ENCODE peak calls at places on chromosomes 12 and 14, in ten cellular contexts. F, Q, K, X, E, W, L, Y, O and Z are unnamed samples.

GRCh38 chr14:68248481-68249255 is 429.1 kb downstream of the RAD51B start:
- DNase-seq in F (no peak), Q (peak; percentile 77), K (peak; percentile 68), X (peak; percentile 69), E (peak; percentile 35), W (no peak), L (peak; percentile 69), Y (peak; percentile 61), O (peak; percentile 63), Z (no peak)

GRCh38 chr12:9617124-9617523 is 9.4 kb upstream of the KLRB1 start:
- DNase-seq in F (no peak), Q (no peak), K (no peak), X (no peak), E (no peak), W (no peak), L (no peak), Y (no peak), O (no peak), Z (no peak)

GRCh38 chr14:104797112-104798044 is 1.8 kb upstream of the AKT1 start:
- DNase-seq in F (no peak), Q (peak; percentile 56), K (no peak), X (no peak), E (no peak), W (no peak), L (no peak), Y (no peak), O (no peak), Z (peak; percentile 76)

GRCh38 chr12:10191865-10192264 is 13.0 kb downstream of the TMEM52B start:
- DNase-seq in F (no peak), Q (no peak), K (no peak), X (no peak), E (peak; percentile 80), W (no peak), L (peak; percentile 93), Y (no peak), O (no peak), Z (no peak)

GRCh38 chr14:52031781-52032180 is 37.1 kb downstream of the NID2 start:
- DNase-seq in F (no peak), Q (no peak), K (no peak), X (peak; percentile 78), E (peak; percentile 14), W (peak; percentile 36), L (peak; percentile 98), Y (no peak), O (no peak), Z (no peak)

GRCh38 chr14:75247286-75247922 is 31.2 kb upstream of the FOS start:
- DNase-seq in F (peak; percentile 62), Q (no peak), K (no peak), X (no peak), E (no peak), W (no peak), L (no peak), Y (no peak), O (no peak), Z (no peak)

GRCh38 chr12:39605996-39606395 is 13.6 kb downstream of the ABCD2 start:
- DNase-seq in F (no peak), Q (no peak), K (no peak), X (no peak), E (peak; percentile 62), W (no peak), L (no peak), Y (no peak), O (no peak), Z (no peak)

GRCh38 chr12:123441523-123442164 is 5.2 kb upstream of the RILPL2 start:
- DNase-seq in F (no peak), Q (no peak), K (no peak), X (no peak), E (no peak), W (no peak), L (no peak), Y (no peak), O (no peak), Z (no peak)

GRCh38 chr12:24975425-24975824 is 26.5 kb upstream of the BCAT1 start:
- DNase-seq in F (no peak), Q (no peak), K (no peak), X (no peak), E (no peak), W (no peak), L (no peak), Y (no peak), O (no peak), Z (no peak)

GRCh38 chr14:102201369-102201748 is 61.7 kb downstream of the WDR20 start:
- DNase-seq in F (no peak), Q (no peak), K (no peak), X (no peak), E (no peak), W (no peak), L (no peak), Y (no peak), O (no peak), Z (no peak)

GRCh38 chr14:102565331-102565887 is 27.0 kb upstream of the RCOR1 start:
- DNase-seq in F (no peak), Q (no peak), K (no peak), X (no peak), E (no peak), W (no peak), L (no peak), Y (no peak), O (no peak), Z (peak; percentile 44)

GRCh38 chr14:100669011-100669412 is 57.7 kb upstream of the DLK1 start:
- DNase-seq in F (no peak), Q (no peak), K (no peak), X (no peak), E (no peak), W (no peak), L (no peak), Y (no peak), O (no peak), Z (no peak)

GRCh38 chr12:23561536-23561935 is 387.9 kb downstream of the SOX5 start:
- DNase-seq in F (no peak), Q (no peak), K (no peak), X (no peak), E (no peak), W (no peak), L (no peak), Y (no peak), O (no peak), Z (no peak)

GRCh38 chr14:89589400-89590128 is 172.5 kb upstream of the FOXN3 start:
- DNase-seq in F (no peak), Q (no peak), K (no peak), X (no peak), E (no peak), W (no peak), L (no peak), Y (no peak), O (no peak), Z (no peak)

GRCh38 chr12:39123580-39123979 is 218.2 kb upstream of the CPNE8 start:
- DNase-seq in F (no peak), Q (no peak), K (no peak), X (no peak), E (peak; percentile 35), W (no peak), L (no peak), Y (no peak), O (no peak), Z (no peak)

GRCh38 chr14:48323655-48324054 is 648.2 kb upstream of the MDGA2 start:
- DNase-seq in F (no peak), Q (no peak), K (no peak), X (no peak), E (peak; percentile 43), W (no peak), L (no peak), Y (no peak), O (no peak), Z (no peak)

GRCh38 chr12:34391771-34392581 is 369.7 kb downstream of the ALG10 start:
- DNase-seq in F (no peak), Q (no peak), K (peak; percentile 48), X (peak; percentile 60), E (no peak), W (no peak), L (no peak), Y (no peak), O (peak; percentile 46), Z (peak; percentile 24)

GRCh38 chr12:106769078-106769477 is 5.4 kb upstream of the RIC8B start:
- DNase-seq in F (no peak), Q (peak; percentile 42), K (no peak), X (no peak), E (no peak), W (no peak), L (peak; percentile 23), Y (no peak), O (no peak), Z (no peak)
- H3K4me1 ChIP-seq in F (no peaks in the 10 kb centered on the region), Q (peaks cover 44% of the 10 kb centered on the region), K (peaks cover 4% of the 10 kb centered on the region), X (peaks cover 77% of the 10 kb centered on the region), E (no peaks in the 10 kb centered on the region), W (no peaks in the 10 kb centered on the region), L (no peaks in the 10 kb centered on the region), Y (peaks cover 56% of the 10 kb centered on the region), O (peaks cover 21% of the 10 kb centered on the region), Z (no peaks in the 10 kb centered on the region)

DNA sequence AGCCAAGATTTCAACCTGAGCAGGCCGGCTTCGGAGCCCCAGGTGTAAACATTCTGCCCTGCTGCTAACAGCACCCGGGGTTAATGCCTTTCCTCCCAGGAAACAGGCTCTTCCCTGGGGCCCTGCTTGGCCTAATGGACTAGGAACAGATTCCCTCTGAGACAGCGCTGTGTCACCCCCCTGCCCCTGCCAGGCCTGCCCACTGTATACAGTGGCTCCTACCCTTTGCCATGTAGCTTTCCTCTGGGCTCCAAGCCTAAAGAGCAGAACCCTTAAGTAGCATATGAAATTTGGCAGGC is 28.3 kb upstream of the BCDIN3D start:
- DNase-seq in F (no peak), Q (no peak), K (no peak), X (no peak), E (no peak), W (no peak), L (no peak), Y (no peak), O (peak; percentile 33), Z (no peak)
- H3K4me1 ChIP-seq in F (no peaks in the 10 kb centered on the region), Q (no peaks in the 10 kb centered on the region), K (peaks cover 48% of the 10 kb centered on the region), X (peaks cover 11% of the 10 kb centered on the region), E (no peaks in the 10 kb centered on the region), W (peaks cover 15% of the 10 kb centered on the region), L (peaks cover 7% of the 10 kb centered on the region), Y (no peaks in the 10 kb centered on the region), O (peaks cover 28% of the 10 kb centered on the region), Z (no peaks in the 10 kb centered on the region)

DNA sequence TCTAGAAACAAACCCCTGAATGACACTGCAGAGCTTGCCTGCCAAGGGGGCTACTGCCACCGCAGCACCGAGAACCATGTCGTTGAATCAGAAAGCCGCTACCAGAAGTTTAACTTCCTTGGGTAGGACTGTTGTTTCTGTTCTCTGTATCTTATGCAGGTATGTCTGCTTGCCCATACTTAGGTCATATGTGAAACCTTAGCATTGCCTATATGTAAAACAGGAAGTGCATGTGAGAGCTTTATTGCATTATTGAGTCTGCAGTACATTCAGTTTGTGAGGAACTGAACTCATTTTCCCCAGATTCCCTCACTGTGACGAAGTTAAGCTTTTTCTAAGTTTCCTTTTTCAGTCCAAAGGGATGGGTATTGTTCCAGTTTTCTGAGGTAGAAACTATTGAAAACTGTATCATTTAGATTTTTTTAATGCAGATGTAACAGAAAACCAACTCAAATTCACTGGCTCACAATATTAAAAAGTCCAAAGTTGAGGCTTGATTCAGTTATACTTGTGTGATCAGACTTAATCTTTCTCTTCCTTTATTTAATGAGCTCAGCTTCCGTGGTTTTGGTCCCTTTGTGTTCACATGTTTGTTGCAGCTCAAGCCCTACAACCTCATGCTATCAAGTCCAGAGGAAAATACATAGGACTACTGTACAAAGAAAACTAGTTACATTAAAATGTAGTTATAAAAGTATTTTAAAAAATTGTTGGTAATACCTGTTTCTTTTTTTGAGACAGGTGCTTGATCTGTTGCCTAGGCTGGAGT is 6.9 kb downstream of the FBXO34 start:
- DNase-seq in F (no peak), Q (no peak), K (no peak), X (no peak), E (no peak), W (no peak), L (no peak), Y (no peak), O (no peak), Z (no peak)
- H3K4me1 ChIP-seq in F (no peaks in the 10 kb centered on the region), Q (no peaks in the 10 kb centered on the region), K (peaks cover 19% of the 10 kb centered on the region), X (peaks cover 33% of the 10 kb centered on the region), E (peaks cover 11% of the 10 kb centered on the region), W (peaks cover 8% of the 10 kb centered on the region), L (peaks cover 14% of the 10 kb centered on the region), Y (peaks cover 16% of the 10 kb centered on the region), O (peaks cover 40% of the 10 kb centered on the region), Z (no peaks in the 10 kb centered on the region)

GRCh38 chr12:12212769-12213168 is 54.1 kb downstream of the LRP6 start:
- DNase-seq in F (no peak), Q (no peak), K (no peak), X (no peak), E (peak; percentile 12), W (no peak), L (no peak), Y (no peak), O (no peak), Z (no peak)
- H3K4me1 ChIP-seq in F (peaks cover 4% of the 10 kb centered on the region), Q (peaks cover 7% of the 10 kb centered on the region), K (no peaks in the 10 kb centered on the region), X (peaks cover 12% of the 10 kb centered on the region), E (no peaks in the 10 kb centered on the region), W (no peaks in the 10 kb centered on the region), L (peaks cover 22% of the 10 kb centered on the region), Y (peaks cover 67% of the 10 kb centered on the region), O (peaks cover 22% of the 10 kb centered on the region), Z (no peaks in the 10 kb centered on the region)